ENCODE peak calls at places on chromosomes 5 and 9, in seven cellular contexts. One of them, this sample, is unnamed.

GRCh38 chr5:158124606-158125316 is 265.8 kb upstream of the CLINT1 start:
- DNase-seq in PC-3: no peak
- DNase-seq in spleen: no peak
- DNase-seq in CD4-positive, alpha-beta T cell: no peak
- DNase-seq in right lobe of liver: no peak
- DNase-seq in left ventricle myocardium inferior: no peak
- DNase-seq in uterus: no peak
- DNase-seq in this sample: no peak

GRCh38 chr5:17070646-17071045 is 134.6 kb upstream of the MYO10 start:
- DNase-seq in spleen: no peak
- DNase-seq in left ventricle myocardium inferior: no peak
- DNase-seq in uterus: no peak
- DNase-seq in right lobe of liver: no peak
- DNase-seq in CD4-positive, alpha-beta T cell: no peak
- DNase-seq in PC-3: peak
- DNase-seq in this sample: no peak

GRCh38 chr9:70615566-70616138 is 201.2 kb upstream of the KLF9 start:
- DNase-seq in uterus: no peak
- DNase-seq in CD4-positive, alpha-beta T cell: no peak
- DNase-seq in right lobe of liver: no peak
- DNase-seq in PC-3: no peak
- DNase-seq in spleen: no peak
- DNase-seq in left ventricle myocardium inferior: no peak
- DNase-seq in this sample: no peak

GRCh38 chr9:81427870-81428269 is 261.5 kb downstream of the TLE1 start:
- DNase-seq in PC-3: no peak
- DNase-seq in uterus: no peak
- DNase-seq in CD4-positive, alpha-beta T cell: no peak
- DNase-seq in right lobe of liver: no peak
- DNase-seq in spleen: no peak
- DNase-seq in left ventricle myocardium inferior: no peak
- DNase-seq in this sample: no peak

GRCh38 chr9:19551124-19551929 is 142.5 kb downstream of the ACER2 start:
- DNase-seq in PC-3: no peak
- DNase-seq in CD4-positive, alpha-beta T cell: no peak
- DNase-seq in spleen: no peak
- DNase-seq in left ventricle myocardium inferior: no peak
- DNase-seq in uterus: no peak
- DNase-seq in right lobe of liver: no peak
- DNase-seq in this sample: no peak

GRCh38 chr5:180803181-180804128 is 849 bp upstream of the MGAT1 start:
- DNase-seq in PC-3: no peak
- DNase-seq in right lobe of liver: peak
- DNase-seq in left ventricle myocardium inferior: peak
- DNase-seq in uterus: peak
- DNase-seq in CD4-positive, alpha-beta T cell: peak
- DNase-seq in spleen: peak
- DNase-seq in this sample: peak

GRCh38 chr9:101026824-101027223 is 1.7 kb upstream of the PLPPR1 start:
- DNase-seq in PC-3: no peak
- DNase-seq in right lobe of liver: no peak
- DNase-seq in left ventricle myocardium inferior: no peak
- DNase-seq in uterus: no peak
- DNase-seq in CD4-positive, alpha-beta T cell: no peak
- DNase-seq in spleen: no peak
- DNase-seq in this sample: no peak

GRCh38 chr9:34958411-34958982 is 412 bp downstream of the PHF24 start:
- DNase-seq in CD4-positive, alpha-beta T cell: no peak
- DNase-seq in PC-3: no peak
- DNase-seq in spleen: no peak
- DNase-seq in left ventricle myocardium inferior: no peak
- DNase-seq in uterus: no peak
- DNase-seq in right lobe of liver: no peak
- DNase-seq in this sample: no peak

DNA sequence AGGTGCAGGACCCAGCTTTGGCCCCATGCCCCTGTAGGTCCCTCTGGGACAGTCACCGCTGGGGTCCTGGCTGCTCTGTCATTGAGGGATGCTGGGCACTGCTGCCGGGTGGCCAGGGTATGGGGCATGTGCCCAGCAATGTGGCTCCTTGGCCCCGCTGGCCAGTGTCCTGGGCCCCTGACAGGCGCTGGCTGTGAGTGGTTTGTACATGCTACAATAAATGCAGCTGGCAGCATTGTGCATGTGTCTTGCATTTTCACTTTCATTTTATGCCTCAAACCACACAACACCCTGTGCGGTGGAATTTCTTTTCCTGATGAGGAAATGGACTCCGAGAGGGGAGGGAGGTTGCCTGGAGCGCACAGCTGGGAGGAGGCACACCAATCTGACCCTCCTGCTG is 11.5 kb downstream of the TSPAN17 start:
- DNase-seq in left ventricle myocardium inferior: no peak
- DNase-seq in PC-3: no peak
- DNase-seq in spleen: peak
- DNase-seq in right lobe of liver: no peak
- DNase-seq in CD4-positive, alpha-beta T cell: no peak
- DNase-seq in uterus: no peak
- DNase-seq in this sample: no peak
- H3K27ac ChIP-seq in left ventricle myocardium inferior: peak
- H3K27ac ChIP-seq in PC-3: no peak
- H3K27ac ChIP-seq in spleen: peak
- H3K27ac ChIP-seq in right lobe of liver: no peak
- H3K27ac ChIP-seq in CD4-positive, alpha-beta T cell: peak
- H3K27ac ChIP-seq in uterus: no peak
- H3K27ac ChIP-seq in this sample: no peak

GRCh38 chr5:111755264-111755941 is 1.6 kb downstream of the NREP start:
- DNase-seq in uterus: no peak
- DNase-seq in PC-3: no peak
- DNase-seq in left ventricle myocardium inferior: no peak
- DNase-seq in CD4-positive, alpha-beta T cell: no peak
- DNase-seq in right lobe of liver: no peak
- DNase-seq in spleen: no peak
- DNase-seq in this sample: no peak

GRCh38 chr5:111755942-111756353 is 1.0 kb downstream of the NREP start:
- DNase-seq in PC-3: peak
- DNase-seq in left ventricle myocardium inferior: no peak
- DNase-seq in right lobe of liver: no peak
- DNase-seq in spleen: no peak
- DNase-seq in uterus: no peak
- DNase-seq in CD4-positive, alpha-beta T cell: no peak
- DNase-seq in this sample: no peak

GRCh38 chr5:111757582-111758283 is 739 bp upstream of the NREP start:
- DNase-seq in right lobe of liver: peak
- DNase-seq in CD4-positive, alpha-beta T cell: peak
- DNase-seq in uterus: peak
- DNase-seq in left ventricle myocardium inferior: peak
- DNase-seq in PC-3: peak
- DNase-seq in spleen: peak
- DNase-seq in this sample: peak

GRCh38 chr5:111758284-111758628 is 1.3 kb upstream of the NREP start:
- DNase-seq in uterus: no peak
- DNase-seq in right lobe of liver: no peak
- DNase-seq in CD4-positive, alpha-beta T cell: no peak
- DNase-seq in left ventricle myocardium inferior: no peak
- DNase-seq in spleen: no peak
- DNase-seq in PC-3: no peak
- DNase-seq in this sample: no peak

GRCh38 chr5:111756701-111757581 is at the start of gene NREP:
- DNase-seq in CD4-positive, alpha-beta T cell: peak
- DNase-seq in PC-3: peak
- DNase-seq in uterus: peak
- DNase-seq in left ventricle myocardium inferior: peak
- DNase-seq in spleen: peak
- DNase-seq in right lobe of liver: peak
- DNase-seq in this sample: peak
- TF ChIP-seq CTCF in CD4-positive, alpha-beta T cell: no peak
- TF ChIP-seq CTCF in PC-3: peak
- TF ChIP-seq CTCF in uterus: peak
- TF ChIP-seq CTCF in left ventricle myocardium inferior: peak
- TF ChIP-seq CTCF in spleen: no peak
- TF ChIP-seq CTCF in right lobe of liver: no peak
- TF ChIP-seq CTCF in this sample: no peak

GRCh38 chr5:54004697-54005096 is 305.7 kb downstream of the ARL15 start:
- DNase-seq in spleen: no peak
- DNase-seq in PC-3: no peak
- DNase-seq in CD4-positive, alpha-beta T cell: no peak
- DNase-seq in uterus: no peak
- DNase-seq in left ventricle myocardium inferior: no peak
- DNase-seq in right lobe of liver: no peak
- DNase-seq in this sample: no peak

GRCh38 chr5:54009357-54009756 is 301.0 kb downstream of the ARL15 start:
- DNase-seq in right lobe of liver: no peak
- DNase-seq in spleen: no peak
- DNase-seq in PC-3: no peak
- DNase-seq in CD4-positive, alpha-beta T cell: no peak
- DNase-seq in left ventricle myocardium inferior: no peak
- DNase-seq in uterus: no peak
- DNase-seq in this sample: no peak

GRCh38 chr5:54009828-54010227 is 300.5 kb downstream of the ARL15 start:
- DNase-seq in left ventricle myocardium inferior: no peak
- DNase-seq in spleen: no peak
- DNase-seq in PC-3: no peak
- DNase-seq in right lobe of liver: no peak
- DNase-seq in uterus: no peak
- DNase-seq in CD4-positive, alpha-beta T cell: no peak
- DNase-seq in this sample: no peak

GRCh38 chr5:54002779-54003178 is 307.6 kb downstream of the ARL15 start:
- DNase-seq in PC-3: no peak
- DNase-seq in left ventricle myocardium inferior: no peak
- DNase-seq in right lobe of liver: no peak
- DNase-seq in uterus: no peak
- DNase-seq in CD4-positive, alpha-beta T cell: no peak
- DNase-seq in spleen: no peak
- DNase-seq in this sample: no peak

DNA sequence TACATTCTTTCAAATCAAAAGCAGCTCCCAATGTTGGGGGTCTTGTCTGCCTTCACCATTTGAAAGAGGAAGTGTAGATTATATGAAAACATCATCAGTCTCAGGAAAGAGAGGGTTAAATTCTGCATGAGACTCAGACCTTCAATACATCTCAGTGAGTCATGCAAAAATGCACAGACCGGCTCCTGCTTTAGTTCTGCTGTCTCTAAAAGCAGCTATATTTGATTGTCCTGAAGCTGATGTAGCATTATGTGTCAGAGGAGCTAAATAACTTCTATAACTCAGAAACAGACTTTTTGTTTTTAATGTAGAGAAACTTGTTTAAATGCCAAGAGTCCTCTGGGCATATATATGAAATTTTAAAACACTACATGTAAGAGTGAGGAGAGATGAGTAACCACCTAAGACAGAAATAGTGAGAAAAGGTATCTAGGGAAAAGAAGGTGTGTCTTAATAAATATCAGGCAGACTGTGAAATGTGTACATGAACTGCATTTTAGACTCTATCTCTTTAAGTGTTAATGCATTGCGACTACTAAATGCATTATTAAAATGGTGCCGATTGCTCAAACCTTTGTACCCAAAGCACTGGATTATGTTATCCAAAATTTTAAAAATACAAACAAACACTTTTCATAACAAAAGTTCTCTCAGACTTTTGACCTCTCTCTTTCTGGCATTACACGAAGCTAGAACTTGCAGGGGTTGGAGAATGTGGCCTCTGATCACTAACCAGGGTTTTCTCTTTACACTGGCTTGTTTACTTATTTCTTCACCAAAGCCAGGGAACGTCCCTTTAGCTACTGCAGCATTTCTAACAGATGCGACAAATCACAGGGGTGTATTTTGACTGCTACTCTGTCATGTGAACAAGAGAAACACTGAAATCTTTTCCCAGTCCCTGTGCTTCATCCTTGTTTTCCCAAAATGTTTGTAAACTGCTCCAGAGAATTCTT is 302.3 kb downstream of the ARL15 start:
- DNase-seq in CD4-positive, alpha-beta T cell: no peak
- DNase-seq in uterus: no peak
- DNase-seq in PC-3: no peak
- DNase-seq in right lobe of liver: no peak
- DNase-seq in spleen: no peak
- DNase-seq in left ventricle myocardium inferior: no peak
- DNase-seq in this sample: no peak
- H3K27ac ChIP-seq in CD4-positive, alpha-beta T cell: no peak
- H3K27ac ChIP-seq in uterus: no peak
- H3K27ac ChIP-seq in PC-3: no peak
- H3K27ac ChIP-seq in right lobe of liver: peak
- H3K27ac ChIP-seq in spleen: no peak
- H3K27ac ChIP-seq in left ventricle myocardium inferior: peak
- H3K27ac ChIP-seq in this sample: no peak

GRCh38 chr5:149760700-149761187 is 30.6 kb downstream of the PPARGC1B start:
- DNase-seq in CD4-positive, alpha-beta T cell: no peak
- DNase-seq in spleen: peak
- DNase-seq in PC-3: no peak
- DNase-seq in uterus: no peak
- DNase-seq in right lobe of liver: no peak
- DNase-seq in left ventricle myocardium inferior: peak
- DNase-seq in this sample: no peak

GRCh38 chr5:149759563-149759962 is 29.5 kb downstream of the PPARGC1B start:
- DNase-seq in spleen: peak
- DNase-seq in right lobe of liver: no peak
- DNase-seq in PC-3: no peak
- DNase-seq in CD4-positive, alpha-beta T cell: no peak
- DNase-seq in uterus: no peak
- DNase-seq in left ventricle myocardium inferior: peak
- DNase-seq in this sample: no peak

GRCh38 chr5:149761461-149761860 is 31.4 kb downstream of the PPARGC1B start:
- DNase-seq in CD4-positive, alpha-beta T cell: no peak
- DNase-seq in PC-3: no peak
- DNase-seq in right lobe of liver: no peak
- DNase-seq in left ventricle myocardium inferior: no peak
- DNase-seq in uterus: no peak
- DNase-seq in spleen: no peak
- DNase-seq in this sample: no peak

GRCh38 chr5:149757956-149758355 is 27.8 kb downstream of the PPARGC1B start:
- DNase-seq in right lobe of liver: no peak
- DNase-seq in uterus: no peak
- DNase-seq in CD4-positive, alpha-beta T cell: no peak
- DNase-seq in spleen: peak
- DNase-seq in left ventricle myocardium inferior: no peak
- DNase-seq in PC-3: no peak
- DNase-seq in this sample: no peak

DNA sequence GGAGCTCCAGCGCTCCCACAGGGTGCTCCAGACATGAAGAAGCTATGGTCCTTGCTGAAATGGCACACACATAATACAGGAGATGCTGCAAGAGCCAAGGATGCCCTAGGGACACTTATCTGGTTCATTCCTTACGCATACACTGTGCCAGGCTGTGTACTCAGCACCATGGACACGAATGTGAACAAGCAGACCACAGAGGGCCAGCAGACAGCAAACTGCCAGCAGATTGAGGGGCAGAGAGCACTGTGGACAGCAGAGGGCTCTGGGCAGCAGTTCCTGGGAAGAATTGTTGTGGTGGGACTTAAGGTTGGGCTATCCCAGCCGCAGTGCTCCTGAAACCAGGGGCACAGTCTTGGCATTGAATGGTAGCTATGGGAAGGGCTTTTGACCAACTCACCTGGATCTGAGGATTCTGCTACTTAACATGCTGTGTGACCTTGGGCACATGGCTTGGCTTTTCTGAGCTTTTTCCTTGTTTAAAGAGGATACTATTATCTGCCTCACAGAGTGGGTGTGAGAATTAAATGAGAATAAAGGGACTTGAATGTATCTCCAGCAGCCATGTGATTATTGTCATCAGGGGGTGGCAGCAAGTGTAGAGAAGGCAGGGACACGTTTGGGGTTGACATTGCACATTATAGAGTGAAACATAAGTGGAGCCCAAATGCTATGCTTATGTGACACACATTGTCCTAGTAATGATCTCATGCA is 30.0 kb downstream of the PPARGC1B start:
- DNase-seq in CD4-positive, alpha-beta T cell: no peak
- DNase-seq in right lobe of liver: no peak
- DNase-seq in spleen: peak
- DNase-seq in PC-3: no peak
- DNase-seq in uterus: no peak
- DNase-seq in left ventricle myocardium inferior: peak
- DNase-seq in this sample: no peak
- TF ChIP-seq CTCF in CD4-positive, alpha-beta T cell: no peak
- TF ChIP-seq CTCF in right lobe of liver: no peak
- TF ChIP-seq CTCF in spleen: no peak
- TF ChIP-seq CTCF in PC-3: no peak
- TF ChIP-seq CTCF in uterus: no peak
- TF ChIP-seq CTCF in left ventricle myocardium inferior: peak
- TF ChIP-seq CTCF in this sample: no peak